ENCODE peak calls at places on chromosomes 2 and 18, in nine cellular contexts. S, J, M, Q, U, L, E, Y and G are unnamed samples.

GRCh38 chr18:37322497-37323035 is 243.0 kb downstream of the CELF4 start:
- DNase-seq in S (peak), J (peak), M (no peak), Q (peak), U (peak), L (no peak), E (peak), Y (no peak), G (peak)

GRCh38 chr18:72965616-72966015 is 97.8 kb upstream of the NETO1 start:
- DNase-seq in S (no peak), J (no peak), M (no peak), Q (no peak), U (no peak), L (no peak), E (no peak), Y (no peak), G (no peak)

GRCh38 chr2:104871566-104872033 is 17.7 kb downstream of the POU3F3 start:
- DNase-seq in S (no peak), J (no peak), M (no peak), Q (no peak), U (no peak), L (no peak), E (no peak), Y (no peak), G (no peak)

GRCh38 chr2:134218414-134218813 is 35.5 kb upstream of the MGAT5 start:
- DNase-seq in S (no peak), J (no peak), M (no peak), Q (no peak), U (no peak), L (no peak), E (peak), Y (no peak), G (no peak)

GRCh38 chr2:1736997-1737480 is 7.3 kb downstream of the PXDN start:
- DNase-seq in S (no peak), J (peak), M (no peak), Q (peak), U (no peak), L (no peak), E (no peak), Y (no peak), G (no peak)

GRCh38 chr18:69257861-69258458 is 142.7 kb upstream of the DOK6 start:
- DNase-seq in S (no peak), J (peak), M (no peak), Q (peak), U (no peak), L (no peak), E (no peak), Y (no peak), G (no peak)

GRCh38 chr18:48875942-48876511 is 74.7 kb downstream of the SMAD7 start:
- DNase-seq in S (no peak), J (no peak), M (no peak), Q (no peak), U (peak), L (no peak), E (no peak), Y (no peak), G (no peak)

GRCh38 chr2:195408196-195408595 is 248.8 kb upstream of the SLC39A10 start:
- DNase-seq in S (peak), J (no peak), M (no peak), Q (no peak), U (no peak), L (no peak), E (no peak), Y (no peak), G (no peak)

GRCh38 chr2:134461511-134461910 is 207.6 kb downstream of the MGAT5 start:
- DNase-seq in S (no peak), J (peak), M (no peak), Q (no peak), U (no peak), L (no peak), E (no peak), Y (no peak), G (no peak)

GRCh38 chr2:105768961-105769452 is 24.3 kb downstream of the NCK2 start:
- DNase-seq in S (no peak), J (no peak), M (no peak), Q (no peak), U (no peak), L (no peak), E (no peak), Y (no peak), G (no peak)

GRCh38 chr2:223404616-223405015 is 197.5 kb downstream of the SCG2 start:
- DNase-seq in S (no peak), J (no peak), M (no peak), Q (no peak), U (no peak), L (no peak), E (no peak), Y (no peak), G (no peak)

GRCh38 chr2:20563833-20564232 is 87.1 kb downstream of the HS1BP3 start:
- DNase-seq in S (no peak), J (no peak), M (no peak), Q (peak), U (no peak), L (no peak), E (no peak), Y (no peak), G (no peak)

GRCh38 chr2:216560695-216561370 is 62.2 kb downstream of the RPL37A start:
- DNase-seq in S (no peak), J (peak), M (no peak), Q (peak), U (no peak), L (no peak), E (no peak), Y (no peak), G (no peak)

GRCh38 chr18:65938592-65939372 is 188.0 kb downstream of the CDH7 start:
- DNase-seq in S (peak), J (peak), M (no peak), Q (peak), U (peak), L (no peak), E (peak), Y (no peak), G (peak)

GRCh38 chr2:43311276-43311675 is 84.9 kb upstream of the ZFP36L2 start:
- DNase-seq in S (no peak), J (peak), M (no peak), Q (peak), U (no peak), L (no peak), E (no peak), Y (no peak), G (no peak)

GRCh38 chr2:189901664-189902063 is 117.4 kb downstream of the PMS1 start:
- DNase-seq in S (no peak), J (no peak), M (no peak), Q (no peak), U (no peak), L (no peak), E (no peak), Y (no peak), G (no peak)

GRCh38 chr2:149513461-149513860 is 74.1 kb downstream of the MMADHC start:
- DNase-seq in S (no peak), J (no peak), M (no peak), Q (no peak), U (no peak), L (no peak), E (no peak), Y (no peak), G (no peak)

GRCh38 chr2:158321264-158321663 is 135.3 kb downstream of the CCDC148 start:
- DNase-seq in S (no peak), J (peak), M (no peak), Q (peak), U (no peak), L (no peak), E (no peak), Y (no peak), G (no peak)

GRCh38 chr2:198100323-198100722 is 295.9 kb downstream of the PLCL1 start:
- DNase-seq in S (no peak), J (no peak), M (no peak), Q (peak), U (no peak), L (no peak), E (no peak), Y (no peak), G (no peak)

GRCh38 chr18:62767321-62767720 is 52.0 kb downstream of the PHLPP1 start:
- DNase-seq in S (no peak), J (peak), M (no peak), Q (peak), U (no peak), L (no peak), E (no peak), Y (no peak), G (no peak)

GRCh38 chr2:226995625-226996041 is 159.8 kb downstream of the RHBDD1 start:
- DNase-seq in S (no peak), J (peak), M (no peak), Q (peak), U (no peak), L (no peak), E (peak), Y (no peak), G (no peak)

GRCh38 chr18:35672897-35673296 is 91.4 kb downstream of the GALNT1 start:
- DNase-seq in S (no peak), J (peak), M (no peak), Q (peak), U (no peak), L (no peak), E (no peak), Y (no peak), G (no peak)